ENCODE peak calls at places on chromosomes 6 and 20, in ten cellular contexts. O, X, B, S, W, I, M, G, J and H are unnamed samples.

GRCh38 chr6:15431762-15432495 is 186.1 kb downstream of the JARID2 start:
- DNase-seq in O (no peak), X (no peak), B (no peak), S (no peak), W (no peak), I (no peak), M (no peak), G (no peak), J (no peak), H (no peak)

GRCh38 chr20:16441526-16442164 is 131.6 kb downstream of the KIF16B start:
- DNase-seq in O (no peak), X (no peak), B (no peak), S (no peak), W (no peak), I (no peak), M (no peak), G (no peak), J (no peak), H (no peak)

GRCh38 chr20:58228103-58228483 is 360 bp downstream of the ANKRD60 start:
- DNase-seq in O (no peak), X (peak; percentile 60), B (no peak), S (no peak), W (no peak), I (no peak), M (no peak), G (no peak), J (no peak), H (no peak)

GRCh38 chr6:80126657-80127350 is 20.3 kb downstream of the BCKDHB start:
- DNase-seq in O (no peak), X (no peak), B (no peak), S (no peak), W (no peak), I (no peak), M (no peak), G (no peak), J (no peak), H (no peak)

GRCh38 chr6:139371421-139372253 is 2.8 kb downstream of the CITED2 start:
- DNase-seq in O (no peak), X (no peak), B (peak; percentile 43), S (no peak), W (no peak), I (no peak), M (no peak), G (no peak), J (no peak), H (peak; percentile 26)

GRCh38 chr20:53926428-53927028 is 143.9 kb downstream of the BCAS1 start:
- DNase-seq in O (peak; percentile 32), X (no peak), B (peak; percentile 91), S (no peak), W (no peak), I (no peak), M (peak; percentile 83), G (no peak), J (no peak), H (peak; percentile 89)

GRCh38 chr20:10362674-10363073 is 71.3 kb downstream of the MKKS start:
- DNase-seq in O (no peak), X (no peak), B (no peak), S (no peak), W (no peak), I (no peak), M (no peak), G (no peak), J (no peak), H (no peak)

GRCh38 chr6:75412937-75413662 is 80.5 kb downstream of the FILIP1 start:
- DNase-seq in O (no peak), X (no peak), B (peak; percentile 60), S (no peak), W (no peak), I (no peak), M (peak; percentile 43), G (no peak), J (no peak), H (no peak)

GRCh38 chr20:13610205-13610604 is 28.5 kb downstream of the TASP1 start:
- DNase-seq in O (no peak), X (no peak), B (no peak), S (no peak), W (no peak), I (peak; percentile 59), M (no peak), G (no peak), J (no peak), H (peak; percentile 37)

GRCh38 chr6:2209226-2209809 is 36.1 kb downstream of the GMDS start:
- DNase-seq in O (no peak), X (peak; percentile 76), B (peak; percentile 22), S (peak; percentile 76), W (no peak), I (peak; percentile 53), M (no peak), G (peak; percentile 50), J (peak; percentile 45), H (peak; percentile 14)

GRCh38 chr6:130406935-130407532 is 41.2 kb downstream of the TMEM200A start:
- DNase-seq in O (no peak), X (no peak), B (no peak), S (no peak), W (no peak), I (no peak), M (no peak), G (no peak), J (no peak), H (peak; percentile 5)

GRCh38 chr6:154683756-154684523 is 49.3 kb upstream of the SCAF8 start:
- DNase-seq in O (no peak), X (no peak), B (peak; percentile 66), S (peak; percentile 21), W (peak; percentile 21), I (no peak), M (peak; percentile 26), G (no peak), J (no peak), H (peak; percentile 58)

GRCh38 chr20:17559338-17559737 is 10.5 kb upstream of the DSTN start:
- DNase-seq in O (no peak), X (peak; percentile 39), B (no peak), S (no peak), W (no peak), I (no peak), M (no peak), G (no peak), J (no peak), H (no peak)

GRCh38 chr6:34155471-34156300 is 9.8 kb upstream of the GRM4 start:
- DNase-seq in O (no peak), X (peak; percentile 20), B (no peak), S (no peak), W (no peak), I (no peak), M (no peak), G (no peak), J (no peak), H (no peak)

GRCh38 chr6:87308970-87309369 is 13.4 kb upstream of the SMIM8 start:
- DNase-seq in O (no peak), X (no peak), B (no peak), S (no peak), W (no peak), I (no peak), M (no peak), G (no peak), J (no peak), H (no peak)

GRCh38 chr6:159760602-159761057 is 1.2 kb upstream of the ACAT2 start:
- DNase-seq in O (no peak), X (peak; percentile 52), B (peak; percentile 50), S (no peak), W (no peak), I (no peak), M (peak; percentile 64), G (no peak), J (no peak), H (peak; percentile 59)

GRCh38 chr20:43442310-43442880 is 15.3 kb upstream of the SRSF6 start:
- DNase-seq in O (no peak), X (no peak), B (no peak), S (no peak), W (no peak), I (no peak), M (no peak), G (no peak), J (no peak), H (no peak)

GRCh38 chr20:38664284-38664683 is 60.0 kb upstream of the SLC32A1 start:
- DNase-seq in O (no peak), X (no peak), B (no peak), S (no peak), W (no peak), I (no peak), M (no peak), G (no peak), J (no peak), H (no peak)

DNA sequence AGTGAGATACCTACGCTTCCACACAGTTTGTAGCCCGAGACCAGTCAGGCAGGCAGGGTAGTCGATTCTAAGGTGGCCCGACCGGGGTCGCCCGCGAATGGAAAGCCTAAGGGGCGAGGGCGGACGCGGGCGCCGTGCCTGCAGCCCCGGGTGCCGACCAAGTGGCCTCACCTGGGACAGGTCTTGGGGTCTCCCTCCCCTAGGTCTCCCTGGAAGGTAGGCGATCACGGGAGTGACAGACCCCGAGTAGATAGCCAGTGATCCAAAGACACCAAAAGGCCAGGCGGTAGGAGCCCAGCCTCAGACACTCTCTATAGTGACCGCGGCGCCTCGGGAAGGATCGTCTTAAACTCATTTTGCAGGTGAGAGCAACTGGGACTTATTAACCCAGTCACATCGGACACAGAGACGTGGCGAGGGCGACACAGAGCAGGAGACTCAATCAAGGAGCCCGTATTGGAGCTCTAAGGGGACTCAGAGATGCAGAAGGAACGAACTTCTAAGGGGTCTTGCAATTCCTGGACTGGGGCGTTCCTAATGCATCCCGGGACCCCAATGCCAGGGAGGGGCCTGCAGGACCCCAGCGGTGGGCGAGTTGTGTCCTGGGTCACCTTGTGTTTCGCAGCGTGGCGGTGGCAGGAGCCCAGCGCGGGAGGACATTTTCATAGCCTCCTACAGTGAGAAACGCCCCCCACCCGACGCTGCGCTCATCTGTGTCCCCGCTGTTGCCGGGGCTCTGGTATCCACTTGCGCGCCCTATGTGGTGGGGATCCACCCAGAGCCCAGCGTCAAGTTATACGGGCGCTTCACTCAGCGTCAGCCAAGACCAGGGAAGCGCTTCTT is 2.1 kb upstream of the VSX1 start:
- DNase-seq in O (no peak), X (no peak), B (no peak), S (no peak), W (no peak), I (no peak), M (no peak), G (no peak), J (no peak), H (no peak)
- TF ChIP-seq CTCF in O (no peak), X (no peak), B (no peak), S (peak; percentile 50), W (no peak), I (no peak), M (peak; percentile 38), G (no peak), J (no peak), H (peak; percentile 53)

GRCh38 chr6:165245287-165245686 is 64.1 kb downstream of the C6orf118 start:
- DNase-seq in O (no peak), X (no peak), B (peak; percentile 30), S (no peak), W (no peak), I (no peak), M (peak; percentile 26), G (no peak), J (no peak), H (peak; percentile 12)
- TF ChIP-seq CTCF in O (no peak), X (peak; percentile 43), B (peak; percentile 42), S (no peak), W (no peak), I (peak; percentile 29), M (peak; percentile 47), G (no peak), J (no peak), H (peak; percentile 42)

GRCh38 chr6:37668251-37668650 is 29.4 kb downstream of the MDGA1 start:
- DNase-seq in O (no peak), X (no peak), B (no peak), S (no peak), W (no peak), I (no peak), M (no peak), G (no peak), J (no peak), H (no peak)
- TF ChIP-seq CTCF in O (no peak), X (no peak), B (no peak), S (no peak), W (no peak), I (no peak), M (no peak), G (no peak), J (no peak), H (no peak)

GRCh38 chr20:35568645-35569044 is 26.8 kb downstream of the ERGIC3 start:
- DNase-seq in O (no peak), X (no peak), B (no peak), S (peak; percentile 42), W (no peak), I (no peak), M (no peak), G (no peak), J (peak; percentile 16), H (no peak)
- TF ChIP-seq CTCF in O (no peak), X (peak; percentile 66), B (peak; percentile 13), S (peak; percentile 33), W (peak; percentile 27), I (no peak), M (peak; percentile 27), G (no peak), J (peak; percentile 37), H (peak; percentile 32)